ENCODE peak calls at places on chromosomes 6 and 20, in ten cellular contexts. X is PC-9, S is lower lobe of right lung, N is fibroblast of lung, J is colonic mucosa, Y is A549, B is heart right ventricle, T is esophagus squamous epithelium, L is A673, R is adrenal gland. Q is an unnamed sample.

GRCh38 chr20:2851086-2851485 is 10.5 kb downstream of the VPS16 start:
- DNase-seq in N (no peak), X (no peak), T (no peak), L (no peak), S (no peak), B (no peak), J (no peak), Y (no peak), R (no peak), Q (no peak)

GRCh38 chr6:108247965-108248536 is 12.8 kb downstream of the SNX3 start:
- DNase-seq in S (no peak), X (no peak), Y (no peak), R (no peak), T (no peak), B (no peak), N (no peak), L (no peak), J (no peak), Q (no peak)

GRCh38 chr6:112923940-112924587 is 576.9 kb downstream of the RFPL4B start:
- DNase-seq in J (no peak), T (no peak), Y (no peak), B (no peak), X (no peak), L (no peak), R (no peak), N (peak; percentile 80), S (no peak), Q (no peak)

GRCh38 chr20:46990017-46990810 is 95.6 kb downstream of the EYA2 start:
- DNase-seq in X (no peak), S (no peak), R (no peak), L (no peak), T (no peak), J (peak; percentile 40), B (no peak), N (no peak), Y (no peak), Q (no peak)

GRCh38 chr6:97133071-97133470 is 149.9 kb downstream of the MMS22L start:
- DNase-seq in L (no peak), T (no peak), J (no peak), X (no peak), B (no peak), R (peak; percentile 37), Y (no peak), S (no peak), N (peak; percentile 21), Q (no peak)

GRCh38 chr6:27476090-27476489 is 3.2 kb upstream of the ZNF184 start:
- DNase-seq in R (no peak), X (no peak), B (no peak), T (no peak), Y (no peak), N (no peak), S (no peak), J (no peak), L (no peak), Q (no peak)

GRCh38 chr20:25318471-25319240 is 70.8 kb downstream of the PYGB start:
- DNase-seq in T (no peak), X (no peak), S (peak; percentile 55), R (peak; percentile 28), N (no peak), L (no peak), Y (no peak), J (no peak), B (no peak), Q (no peak)

GRCh38 chr20:17036546-17036945 is 190.3 kb upstream of the PCSK2 start:
- DNase-seq in B (no peak), T (no peak), J (no peak), N (peak; percentile 55), S (no peak), R (no peak), L (no peak), X (no peak), Y (no peak), Q (no peak)

GRCh38 chr6:43070028-43070632 is 6.0 kb upstream of the PTK7 start:
- DNase-seq in Y (peak; percentile 59), R (no peak), X (peak; percentile 23), B (no peak), J (no peak), T (no peak), N (peak; percentile 59), S (no peak), L (peak; percentile 77), Q (no peak)

GRCh38 chr6:112831022-112831421 is 483.9 kb downstream of the RFPL4B start:
- DNase-seq in Y (no peak), S (no peak), R (no peak), L (no peak), X (no peak), T (no peak), N (peak; percentile 32), B (no peak), J (no peak), Q (no peak)

GRCh38 chr6:110597754-110598153 is 121.3 kb upstream of the SLC22A16 start:
- DNase-seq in L (no peak), T (no peak), Y (no peak), X (no peak), N (no peak), S (no peak), J (no peak), B (no peak), R (no peak), Q (no peak)

DNA sequence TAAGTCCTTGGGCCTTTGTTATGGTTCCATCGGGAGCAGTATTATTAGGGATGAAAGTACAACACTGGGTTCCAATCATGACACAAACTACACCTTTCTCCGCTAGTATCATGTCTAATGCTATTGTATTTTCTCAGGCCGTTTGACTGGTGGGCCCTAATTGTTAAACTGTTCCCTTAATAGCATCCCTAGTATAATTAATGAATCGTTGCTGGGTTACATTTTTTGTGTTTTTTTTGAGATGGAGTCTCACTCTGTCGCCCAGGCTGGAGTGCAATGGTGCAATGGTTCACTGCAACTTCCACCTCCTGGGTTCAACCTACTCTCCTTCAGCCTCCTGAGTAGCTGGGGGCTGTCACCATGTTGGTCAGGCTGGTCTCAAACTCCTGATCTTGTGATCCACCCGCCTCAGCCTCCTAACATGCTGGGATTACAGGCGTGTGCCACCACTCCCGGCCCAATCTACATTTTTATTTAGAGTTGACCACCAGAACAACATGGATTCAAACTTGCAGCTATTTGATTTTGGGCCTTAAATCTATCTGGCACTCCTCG is 4.1 kb upstream of the ZNFX1 start:
- DNase-seq in J (no peak), Y (no peak), L (no peak), B (no peak), X (no peak), R (no peak), T (no peak), N (no peak), S (no peak), Q (no peak)
- H3K9me3 ChIP-seq in J (no peaks in the 10 kb centered on the region), Y (peaks cover 9% of the 10 kb centered on the region), L (peaks cover 41% of the 10 kb centered on the region), B (peaks cover 20% of the 10 kb centered on the region), X (peaks cover 73% of the 10 kb centered on the region), R (no peaks in the 10 kb centered on the region), T (peaks cover 72% of the 10 kb centered on the region), N (peaks cover 16% of the 10 kb centered on the region), S (peaks cover 44% of the 10 kb centered on the region), Q (peaks cover 74% of the 10 kb centered on the region)

GRCh38 chr6:17758113-17758512 is 51.4 kb upstream of the NUP153 start:
- DNase-seq in J (no peak), N (no peak), Y (no peak), R (no peak), S (no peak), L (no peak), T (no peak), X (no peak), B (no peak), Q (no peak)
- TF ChIP-seq CTCF in J (no peak), N (no peak), Y (no peak), R (no peak), S (no peak), L (no peak), T (no peak), X (no peak), B (no peak), Q (no peak)

GRCh38 chr20:58453391-58453790 is 61.8 kb downstream of the APCDD1L start:
- DNase-seq in Y (no peak), B (no peak), J (no peak), X (no peak), L (no peak), R (no peak), N (no peak), S (no peak), T (no peak), Q (no peak)
- H3K27ac ChIP-seq in Y (no peak overlapping the region), B (no peak overlapping the region), J (no peak overlapping the region), X (no peak overlapping the region), L (no peak overlapping the region), R (no peak overlapping the region), N (no peak overlapping the region), S (no peak overlapping the region), T (no peak overlapping the region), Q (no peak overlapping the region)

GRCh38 chr6:159501558-159501957 is 191.5 kb downstream of the SOD2 start:
- DNase-seq in B (no peak), T (no peak), N (no peak), S (no peak), J (no peak), Y (no peak), X (no peak), R (no peak), L (no peak), Q (no peak)
- H3K9me3 ChIP-seq in B (no peaks in the 10 kb centered on the region), T (peaks cover 3% of the 10 kb centered on the region), N (no peaks in the 10 kb centered on the region), S (peaks cover 12% of the 10 kb centered on the region), J (no peaks in the 10 kb centered on the region), Y (peaks cover 3% of the 10 kb centered on the region), X (no peaks in the 10 kb centered on the region), R (no peaks in the 10 kb centered on the region), L (no peaks in the 10 kb centered on the region), Q (peaks cover 4% of the 10 kb centered on the region)

DNA sequence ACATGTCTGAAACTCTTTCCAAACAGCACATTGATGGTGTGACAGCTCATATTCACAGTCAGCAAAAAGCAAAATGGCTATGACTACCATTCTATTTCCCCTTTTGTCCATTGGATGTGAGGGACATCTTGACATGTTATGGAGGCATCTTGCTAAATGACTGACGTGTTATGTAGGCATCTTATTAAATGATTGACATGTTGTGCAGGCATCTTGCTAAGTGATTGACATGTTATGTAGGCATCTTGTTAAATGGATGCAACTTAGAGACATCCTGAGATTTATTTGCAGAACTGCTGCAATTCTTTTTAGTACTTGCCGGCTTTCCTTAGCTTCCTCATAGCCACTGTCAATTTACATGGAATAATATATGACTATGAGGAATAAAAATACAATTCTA is 255.8 kb downstream of the DLL1 start:
- DNase-seq in N (no peak), Y (no peak), R (no peak), B (no peak), T (no peak), J (no peak), L (no peak), S (no peak), X (no peak), Q (no peak)
- TF ChIP-seq CTCF in N (no peak), Y (no peak), R (no peak), B (no peak), T (no peak), J (no peak), L (no peak), S (no peak), X (no peak), Q (no peak)

DNA sequence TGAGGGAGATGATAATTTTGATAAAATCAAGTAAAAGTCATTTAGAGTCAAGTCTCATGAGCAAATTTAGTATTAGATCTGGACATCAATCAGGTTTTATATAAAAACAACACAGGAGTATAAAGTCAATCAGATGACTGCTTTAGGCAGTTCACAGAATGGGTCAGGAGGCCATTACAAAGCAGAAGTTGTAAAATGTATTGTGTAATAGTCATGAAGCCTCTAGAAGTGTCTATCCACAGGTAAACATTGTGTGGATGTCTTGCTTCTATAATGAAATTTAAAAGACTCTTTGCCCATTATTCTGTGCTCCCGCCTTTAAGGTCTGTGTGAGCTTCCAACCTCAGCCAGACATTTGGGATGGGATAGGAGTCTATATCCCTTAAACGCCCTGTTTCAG is 28.8 kb downstream of the MAP7 start:
- DNase-seq in R (no peak), B (no peak), N (no peak), Y (no peak), L (no peak), X (no peak), T (no peak), S (no peak), J (no peak), Q (no peak)
- H3K27ac ChIP-seq in R (no peak overlapping the region), B (no peak overlapping the region), N (no peak overlapping the region), Y (peak overlapping the region; percentile 91), L (no peak overlapping the region), X (no peak overlapping the region), T (no peak overlapping the region), S (no peak overlapping the region), J (no peak overlapping the region), Q (no peak overlapping the region)

Q was measured in CD4-positive, alpha-beta T cell.